ENCODE peak calls at places on chromosomes 6 and 20, in seven cellular contexts. A, M, W, S, L, O and Q are unnamed samples.

GRCh38 chr6:56440551-56440981 is 193.2 kb upstream of the COL21A1 start:
- DNase-seq in M (no peak), W (no peak), A (peak; percentile 55), S (no peak), L (no peak), O (no peak), Q (no peak)

GRCh38 chr20:60255426-60255825 is 297.2 kb downstream of the CDH26 start:
- DNase-seq in L (no peak), O (no peak), A (no peak), S (no peak), W (no peak), M (no peak), Q (no peak)

GRCh38 chr6:21895591-21895990 is 302.0 kb downstream of the SOX4 start:
- DNase-seq in W (no peak), M (no peak), O (no peak), S (no peak), A (no peak), L (no peak), Q (no peak)

GRCh38 chr20:17849901-17850673 is 118.5 kb downstream of the SNX5 start:
- DNase-seq in O (peak; percentile 100), L (peak; percentile 99), M (peak; percentile 100), W (peak; percentile 78), A (peak; percentile 65), S (peak; percentile 65), Q (no peak)

GRCh38 chr6:40083141-40083920 is 149.1 kb upstream of the MOCS1 start:
- DNase-seq in O (no peak), S (no peak), W (no peak), M (no peak), A (no peak), L (no peak), Q (no peak)

GRCh38 chr6:93964926-93965325 is 545.6 kb upstream of the EPHA7 start:
- DNase-seq in O (no peak), A (no peak), L (no peak), W (no peak), M (no peak), S (no peak), Q (no peak)

GRCh38 chr6:26561533-26562466 is 23.6 kb downstream of the HMGN4 start:
- DNase-seq in S (no peak), M (no peak), A (no peak), L (no peak), O (no peak), W (no peak), Q (peak; percentile 69)

GRCh38 chr6:91523511-91523910 is 936.6 kb upstream of the MAP3K7 start:
- DNase-seq in O (no peak), M (no peak), L (no peak), A (no peak), S (no peak), W (no peak), Q (no peak)

GRCh38 chr6:3433005-3433404 is 23.8 kb downstream of the SLC22A23 start:
- DNase-seq in O (no peak), A (no peak), L (no peak), M (no peak), S (no peak), W (no peak), Q (no peak)

GRCh38 chr20:60136640-60137411 is 178.6 kb downstream of the CDH26 start:
- DNase-seq in L (no peak), A (no peak), O (no peak), W (no peak), M (no peak), S (no peak), Q (no peak)

GRCh38 chr6:11120273-11121005 is 8.9 kb upstream of the ERVFRD-1 start:
- DNase-seq in M (no peak), S (no peak), A (no peak), L (peak; percentile 35), O (peak; percentile 41), W (no peak), Q (no peak)

GRCh38 chr6:139442188-139442625 is 67.8 kb upstream of the CITED2 start:
- DNase-seq in M (no peak), A (no peak), W (no peak), O (no peak), S (no peak), L (no peak), Q (no peak)

GRCh38 chr6:115643762-115644161 is 416.9 kb downstream of the FRK start:
- DNase-seq in W (no peak), A (no peak), O (peak; percentile 22), L (peak; percentile 66), M (peak; percentile 38), S (no peak), Q (no peak)

GRCh38 chr6:161373905-161374451 is 100.1 kb upstream of the AGPAT4 start:
- DNase-seq in A (peak; percentile 66), L (peak; percentile 71), O (peak; percentile 69), S (peak; percentile 48), M (peak; percentile 48), W (no peak), Q (peak; percentile 64)

GRCh38 chr6:17863971-17864754 is 123.3 kb downstream of the KIF13A start:
- DNase-seq in A (no peak), M (peak; percentile 88), S (peak; percentile 29), W (no peak), L (no peak), O (peak; percentile 15), Q (no peak)

GRCh38 chr6:33981421-33981820 is 164.5 kb downstream of the GRM4 start:
- DNase-seq in M (no peak), S (no peak), W (no peak), A (no peak), O (no peak), L (no peak), Q (no peak)

GRCh38 chr6:33984466-33985332 is 161.2 kb downstream of the GRM4 start:
- DNase-seq in W (no peak), M (no peak), O (no peak), S (no peak), A (no peak), L (no peak), Q (no peak)

GRCh38 chr6:33983721-33984465 is 162.0 kb downstream of the GRM4 start:
- DNase-seq in L (no peak), S (no peak), M (no peak), A (no peak), W (no peak), O (no peak), Q (no peak)

GRCh38 chr6:33981861-33982260 is 164.0 kb downstream of the GRM4 start:
- DNase-seq in M (no peak), S (no peak), O (no peak), L (no peak), A (no peak), W (no peak), Q (no peak)

DNA sequence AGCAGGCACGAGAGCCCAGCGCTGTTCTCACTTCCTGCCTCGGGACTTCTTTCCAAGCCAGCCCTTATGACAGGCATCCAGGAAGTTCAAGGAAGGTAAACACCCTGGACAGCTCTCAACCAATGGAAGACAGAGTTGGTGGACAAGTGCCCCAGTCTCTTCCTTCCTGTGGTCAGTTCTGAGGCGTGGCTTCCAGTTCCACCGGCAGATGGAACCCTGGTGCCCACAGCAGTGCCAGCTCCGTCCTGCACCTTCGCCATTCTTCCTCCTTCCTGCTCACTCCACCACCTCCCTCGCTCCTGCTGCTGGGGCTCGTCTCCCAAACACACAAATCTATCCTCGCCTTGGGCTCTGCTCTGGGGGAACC is 162.8 kb downstream of the GRM4 start:
- DNase-seq in S (no peak), W (no peak), O (no peak), L (peak; percentile 10), M (peak; percentile 35), A (peak; percentile 67), Q (no peak)
- TF ChIP-seq CTCF in S (no peak), W (no peak), O (no peak), L (no peak), M (no peak), A (peak; percentile 9), Q (no peak)

DNA sequence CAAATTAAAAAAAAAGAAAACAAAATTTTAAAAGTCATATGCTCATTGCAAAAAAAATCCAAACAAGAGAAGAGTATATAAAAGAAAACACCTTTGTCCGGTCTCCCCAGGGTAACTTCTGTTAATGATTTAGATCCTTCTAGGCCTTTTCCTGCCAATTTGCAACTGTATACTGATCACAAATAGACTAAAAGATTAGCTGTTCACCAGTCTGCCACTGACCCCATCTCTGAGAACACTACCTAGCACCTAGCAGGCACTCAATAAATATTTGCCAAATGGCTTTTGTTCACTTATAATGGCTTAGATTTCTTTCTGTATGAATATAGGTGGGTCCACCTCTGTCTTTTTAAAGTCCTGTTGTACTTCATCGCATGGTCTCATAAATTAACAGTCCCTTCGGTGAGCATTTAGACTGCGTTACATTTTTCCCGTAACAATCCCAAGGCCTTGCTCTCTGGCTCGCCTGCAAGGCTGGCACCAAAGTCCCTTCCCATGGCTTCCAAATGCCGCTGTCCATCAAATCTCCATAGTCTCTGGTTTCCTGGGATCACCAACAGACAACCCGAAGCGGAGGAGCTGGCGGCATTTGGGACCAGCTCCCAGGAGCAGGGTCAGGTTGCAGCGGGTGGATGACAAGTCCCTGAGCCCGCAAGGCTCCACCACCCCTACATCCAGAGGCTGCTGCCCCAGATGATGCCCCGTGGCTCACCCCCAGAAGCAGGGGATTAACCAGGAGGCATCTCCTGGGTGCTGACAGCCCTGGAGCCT is 11.8 kb downstream of the JPH2 start:
- DNase-seq in W (no peak), M (no peak), S (peak; percentile 39), L (no peak), O (no peak), A (no peak), Q (no peak)
- H3K4me3 ChIP-seq in W (no peak overlapping the region), M (no peak overlapping the region), S (no peak overlapping the region), L (no peak overlapping the region), O (no peak overlapping the region), A (no peak overlapping the region), Q (no peak overlapping the region)

GRCh38 chr20:20505554-20505953 is 137.7 kb downstream of the INSM1 start:
- DNase-seq in A (no peak), S (no peak), W (no peak), O (no peak), M (no peak), L (no peak), Q (peak; percentile 56)
- TF ChIP-seq CTCF in A (no peak), S (no peak), W (no peak), O (no peak), M (no peak), L (no peak), Q (no peak)

GRCh38 chr6:7589221-7589620 is 777 bp upstream of the SNRNP48 start:
- DNase-seq in M (no peak), W (no peak), L (no peak), O (no peak), S (no peak), A (no peak), Q (no peak)

GRCh38 chr6:7590918-7591302 is 912 bp downstream of the SNRNP48 start:
- DNase-seq in A (peak; percentile 38), W (no peak), M (peak; percentile 29), O (peak; percentile 12), L (no peak), S (peak; percentile 40), Q (no peak)

GRCh38 chr6:7593234-7593633 is 3.2 kb downstream of the SNRNP48 start:
- DNase-seq in A (no peak), S (no peak), O (no peak), M (no peak), L (no peak), W (no peak), Q (no peak)

GRCh38 chr6:7589949-7590917 is at the start of gene SNRNP48:
- DNase-seq in W (peak; percentile 86), L (peak; percentile 95), S (peak; percentile 96), O (peak; percentile 94), A (peak; percentile 97), M (peak; percentile 90), Q (peak; percentile 93)

DNA sequence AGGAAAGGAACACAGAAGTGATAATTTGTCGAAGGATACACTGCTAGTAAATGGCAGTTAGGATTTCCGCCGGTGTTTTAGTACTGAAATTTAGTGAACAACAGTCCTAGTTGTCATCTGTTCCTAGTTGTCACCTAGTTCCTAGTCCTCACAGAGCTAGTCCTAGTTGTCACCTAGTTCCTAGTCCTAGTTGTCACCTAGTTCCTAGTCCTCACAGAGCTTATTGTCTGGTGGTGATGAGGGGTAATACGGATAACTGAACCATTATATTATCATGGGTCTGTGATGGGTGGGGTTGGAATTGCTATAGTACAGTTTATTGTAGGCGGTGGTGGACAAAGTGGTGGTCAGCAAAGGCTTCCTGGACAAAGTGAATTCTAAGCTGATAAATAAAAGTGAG is 1.8 kb downstream of the SNRNP48 start:
- DNase-seq in L (no peak), O (no peak), M (no peak), W (no peak), S (no peak), A (no peak), Q (no peak)
- H3K4me3 ChIP-seq in L (no peak overlapping the region), O (no peak overlapping the region), M (no peak overlapping the region), W (peak overlapping the region; percentile 92), S (no peak overlapping the region), A (no peak overlapping the region), Q (no peak overlapping the region)